ENCODE peak calls at places on chromosomes 6 and 20, in seven cellular contexts. Z, P, B, Q, W, H and O are unnamed samples. For H3K9me3, the result is how much of the 10 kb centered on the place peaks cover.

GRCh38 chr6:73630401-73630800 is 23.4 kb downstream of the SLC17A5 start:
- DNase-seq in H (no peak), W (no peak), P (no peak), Z (no peak), Q (no peak), B (no peak), O (no peak)

GRCh38 chr6:156427345-156427744 is 349.8 kb upstream of the ARID1B start:
- DNase-seq in B (no peak), Q (peak), P (no peak), Z (peak), W (peak), H (no peak), O (no peak)

GRCh38 chr20:23082846-23083552 is 3.1 kb downstream of the CD93 start:
- DNase-seq in Q (no peak), Z (no peak), W (no peak), B (no peak), H (no peak), P (peak), O (peak)

GRCh38 chr6:138465007-138465645 is 34.2 kb downstream of the NHSL1 start:
- DNase-seq in B (no peak), W (no peak), Z (peak), H (no peak), Q (peak), P (no peak), O (no peak)

GRCh38 chr20:23477223-23477622 is 13.7 kb upstream of the CST8 start:
- DNase-seq in H (no peak), Q (no peak), Z (no peak), P (no peak), W (no peak), B (no peak), O (no peak)

GRCh38 chr20:33437141-33437911 is 6.2 kb downstream of the SNTA1 start:
- DNase-seq in P (peak), W (peak), Z (peak), Q (no peak), B (no peak), H (no peak), O (peak)

GRCh38 chr6:47247227-47247797 is 62.4 kb downstream of the TNFRSF21 start:
- DNase-seq in P (no peak), B (no peak), Z (no peak), Q (no peak), H (peak), W (peak), O (peak)

GRCh38 chr6:122323361-122323760 is 76.1 kb upstream of the HSF2 start:
- DNase-seq in Q (no peak), W (no peak), B (no peak), Z (no peak), P (no peak), H (no peak), O (no peak)

GRCh38 chr6:106318061-106318460 is 7.5 kb downstream of the ATG5 start:
- DNase-seq in Q (no peak), Z (no peak), W (no peak), P (no peak), H (no peak), B (no peak), O (no peak)

GRCh38 chr6:111417181-111417585 is 65.8 kb downstream of the REV3L start:
- DNase-seq in Q (no peak), P (no peak), H (no peak), Z (peak), B (no peak), W (peak), O (peak)

GRCh38 chr6:128127650-128128049 is 226.8 kb upstream of the THEMIS start:
- DNase-seq in W (no peak), Z (no peak), Q (no peak), H (no peak), B (no peak), P (no peak), O (no peak)

GRCh38 chr6:150380256-150380655 is 11.4 kb downstream of the IYD start:
- DNase-seq in W (no peak), Q (no peak), P (no peak), B (no peak), Z (peak), H (no peak), O (no peak)

GRCh38 chr6:133208183-133208755 is 32.9 kb upstream of the EYA4 start:
- DNase-seq in P (no peak), H (no peak), W (no peak), Q (no peak), B (no peak), Z (peak), O (no peak)

GRCh38 chr20:36881888-36882287 is 6.0 kb downstream of the TLDC2 start:
- DNase-seq in B (no peak), Z (peak), Q (no peak), W (no peak), H (no peak), P (peak), O (no peak)

GRCh38 chr20:9072741-9073310 is 3.9 kb downstream of the PLCB4 start:
- DNase-seq in B (no peak), H (no peak), Q (no peak), P (no peak), W (no peak), Z (no peak), O (no peak)

GRCh38 chr20:55439057-55439456 is 566.3 kb downstream of the CBLN4 start:
- DNase-seq in H (no peak), Q (no peak), Z (no peak), P (no peak), B (no peak), W (no peak), O (no peak)

GRCh38 chr6:6685249-6685667 is 96.7 kb downstream of the LY86 start:
- DNase-seq in Z (peak), P (no peak), W (no peak), B (no peak), Q (no peak), H (no peak), O (no peak)

GRCh38 chr20:3751664-3752385 is 15.7 kb downstream of the ADISSP start:
- DNase-seq in P (peak), Q (no peak), H (no peak), W (no peak), B (no peak), Z (peak), O (no peak)

GRCh38 chr6:3759656-3760245 is 8.2 kb upstream of the PXDC1 start:
- DNase-seq in B (no peak), Z (peak), P (no peak), H (no peak), W (no peak), Q (no peak), O (no peak)

GRCh38 chr20:3392756-3393155 is 14.7 kb downstream of the DNAAF9 start:
- DNase-seq in H (no peak), P (no peak), B (no peak), Z (no peak), Q (no peak), W (no peak), O (no peak)

GRCh38 chr6:106495014-106495413 is 134.3 kb downstream of the RTN4IP1 start:
- DNase-seq in B (no peak), P (no peak), H (no peak), Z (no peak), Q (no peak), W (no peak), O (no peak)

GRCh38 chr20:7505835-7506221 is 434.4 kb downstream of the HAO1 start:
- DNase-seq in W (no peak), P (no peak), Z (no peak), H (no peak), Q (no peak), B (no peak), O (no peak)

GRCh38 chr6:156953478-156954146 is 176.4 kb downstream of the ARID1B start:
- DNase-seq in B (peak), W (no peak), P (no peak), Z (peak), Q (peak), H (peak), O (peak)

GRCh38 chr6:127606131-127606562 is 29.2 kb downstream of the C6orf58 start:
- DNase-seq in B (peak), W (no peak), H (no peak), Z (peak), Q (peak), P (no peak), O (peak)

GRCh38 chr6:10733151-10733715 is 10.4 kb downstream of the TMEM14C start:
- DNase-seq in Q (no peak), B (no peak), Z (peak), P (no peak), W (no peak), H (no peak), O (no peak)

GRCh38 chr20:31568041-31568731 is 36.9 kb upstream of the ID1 start:
- DNase-seq in P (no peak), Z (peak), H (no peak), Q (no peak), W (no peak), B (no peak), O (no peak)

GRCh38 chr6:16982827-16983226 is 119.0 kb upstream of the STMND1 start:
- DNase-seq in P (no peak), W (no peak), Q (no peak), B (no peak), H (no peak), Z (peak), O (peak)

GRCh38 chr6:155341130-155341828 is 27.0 kb upstream of the TFB1M start:
- DNase-seq in Q (no peak), H (no peak), P (no peak), Z (peak), B (no peak), W (no peak), O (no peak)

GRCh38 chr6:125231574-125232343 is 70.0 kb downstream of the HDDC2 start:
- DNase-seq in B (no peak), H (no peak), Z (no peak), P (no peak), W (no peak), Q (no peak), O (no peak)

GRCh38 chr6:137033828-137034227 is 10.9 kb downstream of the IL20RA start:
- DNase-seq in W (no peak), H (no peak), B (no peak), P (no peak), Z (peak), Q (no peak), O (no peak)

GRCh38 chr6:13152804-13153203 is 175.5 kb downstream of the TBC1D7 start:
- DNase-seq in W (no peak), B (peak), P (no peak), Q (no peak), H (no peak), Z (no peak), O (no peak)

GRCh38 chr20:17024513-17025105 is 202.2 kb upstream of the PCSK2 start:
- DNase-seq in Q (peak), B (peak), Z (peak), H (no peak), W (no peak), P (no peak), O (no peak)

GRCh38 chr20:12723811-12724210 is 285.0 kb upstream of the SPTLC3 start:
- DNase-seq in W (no peak), Z (no peak), P (no peak), H (no peak), B (no peak), Q (no peak), O (no peak)

GRCh38 chr6:1575213-1576041 is 34.3 kb upstream of the FOXC1 start:
- DNase-seq in P (no peak), Q (no peak), Z (peak), H (no peak), W (peak), B (no peak), O (peak)

GRCh38 chr6:120077489-120077888 is 727.9 kb upstream of the MAN1A1 start:
- DNase-seq in B (no peak), Q (no peak), P (no peak), H (peak), W (no peak), Z (no peak), O (peak)

GRCh38 chr20:57653546-57653900 is 33.3 kb upstream of the ZBP1 start:
- DNase-seq in Q (peak), P (peak), W (no peak), Z (no peak), B (no peak), H (no peak), O (no peak)

GRCh38 chr6:106097368-106098231 is 11.5 kb downstream of the PRDM1 start:
- DNase-seq in P (no peak), W (peak), Z (peak), H (peak), B (no peak), Q (no peak), O (no peak)

GRCh38 chr6:53496797-53497196 is 48.1 kb downstream of the GCLC start:
- DNase-seq in B (no peak), W (no peak), Q (peak), P (no peak), H (no peak), Z (peak), O (no peak)

DNA sequence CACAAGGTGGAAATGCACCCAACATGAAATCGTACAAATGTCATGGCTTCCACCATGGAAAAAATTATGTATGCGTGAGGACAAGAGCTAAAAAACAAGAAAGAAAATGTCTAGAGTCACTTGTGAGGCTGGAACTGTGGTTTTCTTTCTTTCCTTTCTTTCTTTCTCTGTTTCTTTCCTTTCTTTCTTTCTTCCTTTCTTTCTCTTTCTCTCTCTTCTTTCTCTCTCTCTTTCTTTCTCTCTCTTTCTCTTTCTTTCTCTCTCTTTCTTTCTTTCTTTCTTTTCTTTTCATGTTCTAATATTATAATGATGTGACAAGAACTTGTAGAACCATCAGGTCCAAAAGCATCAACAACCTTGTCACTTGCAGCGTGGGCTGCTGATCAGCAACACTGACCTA is 28.4 kb downstream of the ZNF311 start:
- DNase-seq in H (no peak), Q (no peak), B (no peak), P (no peak), Z (no peak), W (no peak), O (no peak)
- H3K4me3 ChIP-seq in H (no peak), Q (no peak), B (no peak), P (no peak), Z (no peak), W (no peak), O (no peak)

GRCh38 chr20:1904160-1904559 is 9.0 kb downstream of the SIRPA start:
- DNase-seq in Q (no peak), B (no peak), P (peak), W (no peak), H (no peak), Z (peak), O (no peak)
- H3K27ac ChIP-seq in Q (no peak), B (no peak), P (no peak), W (no peak), H (no peak), Z (no peak), O (no peak)

DNA sequence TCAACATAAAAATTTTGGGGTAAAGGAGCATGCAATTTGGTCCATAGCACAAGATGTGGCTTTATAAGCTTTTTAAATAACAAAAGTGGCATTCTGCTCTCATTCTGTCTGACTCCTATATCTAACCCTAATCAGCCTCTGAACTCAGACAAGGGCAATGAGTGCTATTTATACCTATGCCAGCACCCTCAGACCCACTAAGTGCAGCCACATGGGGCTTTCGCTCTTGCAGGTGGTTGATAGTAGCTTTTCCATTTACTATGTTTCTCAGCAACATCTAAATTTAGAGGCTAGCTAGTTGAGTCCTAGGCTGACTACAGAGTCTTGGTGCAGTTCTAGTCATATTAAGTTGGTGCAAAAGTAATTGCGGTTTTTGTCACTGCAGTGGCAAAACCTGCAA is 217.1 kb upstream of the THBS2 start:
- DNase-seq in H (no peak), Q (no peak), B (no peak), P (no peak), W (no peak), Z (no peak), O (no peak)
- H3K9me3 ChIP-seq in H (under half), Q (under half), B (under half), P (under half), W (under half), Z (under half), O (under half)

GRCh38 chr6:36788186-36788585 is 51.1 kb downstream of the CPNE5 start:
- DNase-seq in Z (no peak), Q (no peak), B (no peak), H (no peak), P (no peak), W (no peak), O (no peak)
- H3K4me3 ChIP-seq in Z (no peak), Q (no peak), B (no peak), H (no peak), P (no peak), W (no peak), O (no peak)

DNA sequence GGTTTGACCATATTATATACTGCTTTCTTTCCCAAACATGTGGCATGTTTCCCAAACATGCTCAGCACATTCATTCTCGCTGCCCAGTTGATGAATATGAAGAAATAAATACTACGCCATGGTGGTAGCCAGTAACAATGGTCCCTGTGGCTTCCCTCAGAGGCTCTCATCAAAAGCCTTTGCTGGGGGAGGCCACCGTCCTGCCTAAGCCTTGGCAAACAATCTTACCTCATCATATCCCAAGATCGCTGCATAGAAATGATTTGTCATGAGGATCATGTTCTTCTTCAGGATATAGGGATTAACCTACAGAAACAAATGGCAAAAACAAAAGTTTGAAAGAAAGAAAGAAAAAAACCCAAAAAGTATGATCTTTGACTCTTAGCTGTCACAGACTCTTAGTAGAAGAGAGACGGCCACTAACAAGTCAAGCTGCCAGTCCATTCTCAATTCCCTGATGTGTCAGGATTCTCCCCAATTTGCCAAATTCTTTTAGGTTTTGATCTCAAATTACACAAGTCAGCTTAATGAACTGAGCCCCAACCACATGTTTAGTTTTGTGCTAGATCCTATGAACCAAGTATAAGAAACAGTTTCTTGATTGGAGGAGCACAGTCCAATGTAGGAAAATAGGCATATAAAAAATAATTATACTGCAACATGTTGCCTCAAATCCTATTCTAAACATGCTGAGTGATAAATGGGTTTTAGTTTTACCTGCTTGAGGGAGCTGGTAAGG is 22.4 kb upstream of the FAM83C start:
- DNase-seq in P (no peak), Q (no peak), B (no peak), W (no peak), H (no peak), Z (peak), O (no peak)
- H3K27ac ChIP-seq in P (no peak), Q (peak), B (no peak), W (no peak), H (no peak), Z (peak), O (no peak)